ENCODE peak calls at places on chromosome 21, in four cellular contexts. P is lower lobe of right lung, T is upper lobe of right lung, N is ELF-1. O is an unnamed sample.

GRCh38 chr21:44969965-44970755 is 30.3 kb downstream of the SLX9 start:
- DNase-seq in T (no peak), P (no peak), N (peak), O (no peak)

GRCh38 chr21:15967661-15968060 is 237.9 kb downstream of the USP25 start:
- DNase-seq in N (no peak), T (no peak), P (no peak), O (no peak)

GRCh38 chr21:42463861-42464515 is 32.0 kb downstream of the RSPH1 start:
- DNase-seq in T (no peak), P (peak), N (peak), O (no peak)

GRCh38 chr21:43880111-43880985 is 15.3 kb downstream of the AGPAT3 start:
- DNase-seq in P (peak), T (peak), N (peak), O (no peak)

GRCh38 chr21:18370292-18370691 is 33.3 kb downstream of the TMPRSS15 start:
- DNase-seq in T (no peak), P (no peak), N (no peak), O (no peak)

GRCh38 chr21:41642399-41642798 is 124.5 kb downstream of the RIPK4 start:
- DNase-seq in N (no peak), T (peak), P (no peak), O (no peak)

GRCh38 chr21:46294647-46295176 is 8.6 kb downstream of the YBEY start:
- DNase-seq in T (no peak), N (no peak), P (peak), O (no peak)

GRCh38 chr21:33791058-33791457 is 124.5 kb downstream of the ATP5PO start:
- DNase-seq in P (no peak), N (no peak), T (no peak), O (no peak)

O was measured in RWPE2.